ENCODE peak calls at places on chromosomes 13 and 19, in nine cellular contexts. A is stimulated activated CD4-positive, alpha-beta T cell treated with anti-CD3 and anti-CD28 coated beads, Interleukin-1b, Interleukin-23, amount 100 ng/mL, for 48 hours; T is fibroblast of gingiva; I is BJ; V is A549; O is GDM1; P is ascending aorta; L is body of pancreas; C is GM04503. W is an unnamed sample.

GRCh38 chr13:57582032-57582431 is 49.5 kb upstream of the PCDH17 start:
- DNase-seq in A (no peak), T (no peak), I (no peak), V (no peak), O (no peak), P (no peak), L (no peak), C (no peak), W (no peak)

GRCh38 chr13:33751151-33751550 is 66.8 kb upstream of the RFC3 start:
- DNase-seq in A (no peak), T (peak; percentile 21), I (no peak), V (no peak), O (no peak), P (no peak), L (no peak), C (peak; percentile 39), W (no peak)

GRCh38 chr13:63625869-63626268 is 2210.2 kb upstream of the PCDH20 start:
- DNase-seq in A (no peak), T (no peak), I (no peak), V (no peak), O (no peak), P (no peak), L (no peak), C (no peak), W (no peak)

GRCh38 chr13:41457589-41458186 is 338 bp downstream of the RGCC start:
- DNase-seq in A (peak; percentile 35), T (no peak), I (no peak), V (no peak), O (no peak), P (no peak), L (no peak), C (no peak), W (peak; percentile 4)

GRCh38 chr19:28578208-28578607 is 634.7 kb downstream of the UQCRFS1 start:
- DNase-seq in A (no peak), T (no peak), I (no peak), V (no peak), O (no peak), P (no peak), L (no peak), C (no peak), W (no peak)

GRCh38 chr13:28268800-28269223 is 130.5 kb downstream of the PAN3 start:
- DNase-seq in A (no peak), T (no peak), I (no peak), V (no peak), O (peak; percentile 68), P (no peak), L (no peak), C (no peak), W (no peak)

GRCh38 chr13:113393572-113394503 is 29.9 kb upstream of the GRTP1 start:
- DNase-seq in A (peak; percentile 84), T (peak; percentile 69), I (no peak), V (peak; percentile 58), O (peak; percentile 79), P (no peak), L (peak; percentile 83), C (no peak), W (peak; percentile 67)

GRCh38 chr19:49637865-49638350 is 2.0 kb downstream of the RRAS start:
- DNase-seq in A (no peak), T (peak; percentile 82), I (peak; percentile 34), V (peak; percentile 87), O (no peak), P (peak; percentile 78), L (peak; percentile 64), C (peak; percentile 47), W (peak; percentile 91)

GRCh38 chr19:16014923-16015804 is 61.1 kb upstream of the TPM4 start:
- DNase-seq in A (no peak), T (no peak), I (no peak), V (no peak), O (no peak), P (no peak), L (no peak), C (no peak), W (no peak)

GRCh38 chr13:108929532-108929931 is 300.1 kb downstream of the MYO16 start:
- DNase-seq in A (no peak), T (peak; percentile 71), I (no peak), V (no peak), O (no peak), P (no peak), L (no peak), C (no peak), W (no peak)

GRCh38 chr19:37963190-37963947 is 56.4 kb downstream of the SIPA1L3 start:
- DNase-seq in A (no peak), T (peak; percentile 42), I (no peak), V (no peak), O (no peak), P (no peak), L (no peak), C (peak; percentile 68), W (no peak)

GRCh38 chr19:49809155-49809986 is 3.7 kb downstream of the FUZ start:
- DNase-seq in A (peak; percentile 34), T (peak; percentile 37), I (no peak), V (peak; percentile 60), O (no peak), P (no peak), L (peak; percentile 75), C (no peak), W (no peak)

GRCh38 chr19:30083125-30083681 is 141.2 kb downstream of the URI1 start:
- DNase-seq in A (no peak), T (no peak), I (no peak), V (no peak), O (no peak), P (no peak), L (no peak), C (no peak), W (no peak)

GRCh38 chr13:99415851-99416331 is 85.4 kb upstream of the TM9SF2 start:
- DNase-seq in A (peak; percentile 71), T (no peak), I (no peak), V (no peak), O (no peak), P (no peak), L (no peak), C (no peak), W (no peak)

GRCh38 chr19:43776285-43776684 is 4.5 kb downstream of the KCNN4 start:
- DNase-seq in A (peak; percentile 87), T (no peak), I (no peak), V (no peak), O (no peak), P (no peak), L (no peak), C (no peak), W (no peak)

GRCh38 chr13:113879506-113880360 is 15.9 kb upstream of the GAS6 start:
- DNase-seq in A (no peak), T (no peak), I (no peak), V (no peak), O (no peak), P (no peak), L (no peak), C (no peak), W (no peak)

GRCh38 chr19:4352701-4353121 is 9.3 kb downstream of the MPND start:
- DNase-seq in A (peak; percentile 46), T (peak; percentile 60), I (no peak), V (peak; percentile 51), O (peak; percentile 31), P (no peak), L (no peak), C (no peak), W (peak; percentile 59)

GRCh38 chr13:33637978-33638743 is 179.8 kb upstream of the RFC3 start:
- DNase-seq in A (peak; percentile 28), T (peak; percentile 47), I (no peak), V (no peak), O (no peak), P (no peak), L (no peak), C (peak; percentile 36), W (no peak)

GRCh38 chr13:106796280-106797047 is 228.5 kb upstream of the ARGLU1 start:
- DNase-seq in A (no peak), T (no peak), I (no peak), V (no peak), O (no peak), P (no peak), L (no peak), C (no peak), W (no peak)

GRCh38 chr19:48868196-48868886 is at the start of gene PLEKHA4:
- DNase-seq in A (no peak), T (peak; percentile 52), I (no peak), V (no peak), O (no peak), P (no peak), L (peak; percentile 59), C (no peak), W (peak; percentile 66)

GRCh38 chr19:51027126-51027806 is 850 bp upstream of the KLK11 start:
- DNase-seq in A (no peak), T (no peak), I (no peak), V (no peak), O (no peak), P (no peak), L (peak; percentile 46), C (no peak), W (no peak)

GRCh38 chr19:38265213-38265861 is 964 bp downstream of the SPINT2 start:
- DNase-seq in A (no peak), T (no peak), I (no peak), V (peak; percentile 86), O (peak; percentile 57), P (peak; percentile 25), L (peak; percentile 58), C (no peak), W (peak; percentile 61)

GRCh38 chr13:52452470-52452869 is 2.0 kb upstream of the VPS36 start:
- DNase-seq in A (no peak), T (no peak), I (no peak), V (no peak), O (no peak), P (no peak), L (no peak), C (no peak), W (no peak)

GRCh38 chr13:29707876-29708543 is 112.5 kb upstream of the SLC7A1 start:
- DNase-seq in A (peak; percentile 57), T (peak; percentile 31), I (no peak), V (peak; percentile 6), O (peak; percentile 47), P (no peak), L (peak; percentile 53), C (no peak), W (peak; percentile 63)

GRCh38 chr13:110134801-110135200 is 172.2 kb downstream of the COL4A1 start:
- DNase-seq in A (no peak), T (no peak), I (no peak), V (no peak), O (no peak), P (no peak), L (no peak), C (no peak), W (no peak)

GRCh38 chr19:3680939-3681338 is 19.3 kb downstream of the PIP5K1C start:
- DNase-seq in A (no peak), T (no peak), I (no peak), V (no peak), O (no peak), P (no peak), L (no peak), C (no peak), W (no peak)

GRCh38 chr19:46579286-46579944 is 21.7 kb upstream of the CALM3 start:
- DNase-seq in A (peak; percentile 46), T (no peak), I (no peak), V (peak; percentile 55), O (peak; percentile 27), P (no peak), L (no peak), C (no peak), W (no peak)

GRCh38 chr13:93227280-93227905 is 786 bp downstream of the GPC6 start:
- DNase-seq in A (no peak), T (peak; percentile 58), I (no peak), V (no peak), O (peak; percentile 41), P (no peak), L (no peak), C (no peak), W (no peak)

W was measured in Calu3.